ENCODE peak calls at places on chromosomes 11 and 22, in ten cellular contexts. O is erythroblast, Z is sigmoid colon, I is breast epithelium, Y is IMR-90, K is HCT116, D is gastrocnemius medialis, Q is A549, U is vagina, H is GM12891. S is an unnamed sample.

GRCh38 chr11:65362320-65362931 is 7.9 kb downstream of the TIGD3 start:
- DNase-seq in D (no peak), O (peak; percentile 37), H (no peak), U (no peak), K (no peak), Q (no peak), I (no peak), Z (no peak), Y (no peak), S (no peak)

GRCh38 chr11:33388793-33389525 is 131.8 kb downstream of the HIPK3 start:
- DNase-seq in I (no peak), K (no peak), Y (no peak), O (no peak), Q (no peak), D (no peak), U (no peak), H (no peak), Z (no peak), S (no peak)

GRCh38 chr11:128289048-128289447 is 298.3 kb downstream of the ETS1 start:
- DNase-seq in U (no peak), D (no peak), K (no peak), O (no peak), I (no peak), Y (no peak), Q (no peak), Z (no peak), H (no peak), S (no peak)

GRCh38 chr11:43579171-43579918 is 101.2 kb upstream of the HSD17B12 start:
- DNase-seq in K (no peak), I (no peak), H (no peak), Y (peak; percentile 42), Z (no peak), D (no peak), U (no peak), Q (peak; percentile 69), O (peak; percentile 55), S (peak; percentile 66)

GRCh38 chr22:37806409-37807338 is 1.1 kb upstream of the GCAT start:
- DNase-seq in I (peak; percentile 48), Y (peak; percentile 52), H (no peak), D (no peak), O (peak; percentile 88), U (peak; percentile 87), Q (no peak), K (no peak), Z (peak; percentile 75), S (no peak)

GRCh38 chr11:72239296-72239848 is 4.6 kb downstream of the PHOX2A start:
- DNase-seq in I (peak; percentile 46), K (no peak), H (no peak), U (no peak), O (peak; percentile 55), D (peak; percentile 56), Z (peak; percentile 89), Y (peak; percentile 38), Q (no peak), S (no peak)

GRCh38 chr11:96470521-96470920 is 80.7 kb downstream of the JRKL start:
- DNase-seq in Y (no peak), U (no peak), D (no peak), Z (no peak), H (no peak), O (no peak), Q (no peak), K (no peak), I (no peak), S (no peak)

GRCh38 chr22:32587449-32587848 is 112.8 kb downstream of the FBXO7 start:
- DNase-seq in D (peak; percentile 69), Z (peak; percentile 80), Y (no peak), U (peak; percentile 98), Q (no peak), O (no peak), H (no peak), K (no peak), I (no peak), S (no peak)

GRCh38 chr11:78869293-78869692 is 294.6 kb upstream of the NARS2 start:
- DNase-seq in U (no peak), I (no peak), K (no peak), Q (no peak), H (no peak), O (no peak), Z (no peak), D (no peak), Y (no peak), S (no peak)

GRCh38 chr11:120137611-120138521 is at the start of gene TRIM29:
- DNase-seq in H (peak; percentile 8), U (peak; percentile 93), Z (peak; percentile 48), I (peak; percentile 79), D (no peak), K (no peak), O (no peak), Q (no peak), Y (no peak), S (no peak)

GRCh38 chr11:62882811-62883496 is 2.3 kb downstream of the SLC3A2 start:
- DNase-seq in H (no peak), O (peak; percentile 76), D (no peak), Z (no peak), Q (no peak), I (no peak), U (no peak), K (no peak), Y (no peak), S (no peak)

GRCh38 chr11:27353593-27354358 is 9.2 kb downstream of the CCDC34 start:
- DNase-seq in I (no peak), H (no peak), Z (no peak), Q (no peak), K (no peak), U (no peak), O (peak; percentile 24), D (no peak), Y (peak; percentile 80), S (peak; percentile 25)
- TF ChIP-seq POLR2A in I (no peak), H (no peak), Z (no peak), Q (no peak), K (no peak), U (no peak), O (no peak), D (no peak), Y (no peak), S (no peak)

GRCh38 chr11:68363771-68364170 is 51.4 kb downstream of the LRP5 start:
- DNase-seq in Z (no peak), K (no peak), Y (no peak), H (no peak), I (no peak), O (no peak), D (no peak), U (no peak), Q (no peak), S (no peak)

GRCh38 chr11:68364581-68364980 is 52.2 kb downstream of the LRP5 start:
- DNase-seq in Y (no peak), O (no peak), I (no peak), H (no peak), K (no peak), Z (no peak), D (no peak), U (no peak), Q (no peak), S (no peak)

GRCh38 chr11:68365943-68366435 is 53.6 kb downstream of the LRP5 start:
- DNase-seq in U (no peak), D (no peak), Q (no peak), O (no peak), K (no peak), H (no peak), I (no peak), Z (no peak), Y (no peak), S (no peak)

GRCh38 chr11:68361702-68362101 is 49.3 kb downstream of the LRP5 start:
- DNase-seq in K (no peak), Y (no peak), U (no peak), D (no peak), O (no peak), H (no peak), Z (no peak), Q (no peak), I (no peak), S (no peak)

GRCh38 chr11:68362801-68363379 is 50.5 kb downstream of the LRP5 start:
- DNase-seq in Y (no peak), H (no peak), Z (peak; percentile 84), U (no peak), Q (no peak), I (no peak), D (no peak), O (no peak), K (no peak), S (no peak)
- TF ChIP-seq POLR2A in Y (no peak), H (no peak), Z (no peak), U (no peak), Q (no peak), I (no peak), D (no peak), O (no peak), K (no peak), S (no peak)

DNA sequence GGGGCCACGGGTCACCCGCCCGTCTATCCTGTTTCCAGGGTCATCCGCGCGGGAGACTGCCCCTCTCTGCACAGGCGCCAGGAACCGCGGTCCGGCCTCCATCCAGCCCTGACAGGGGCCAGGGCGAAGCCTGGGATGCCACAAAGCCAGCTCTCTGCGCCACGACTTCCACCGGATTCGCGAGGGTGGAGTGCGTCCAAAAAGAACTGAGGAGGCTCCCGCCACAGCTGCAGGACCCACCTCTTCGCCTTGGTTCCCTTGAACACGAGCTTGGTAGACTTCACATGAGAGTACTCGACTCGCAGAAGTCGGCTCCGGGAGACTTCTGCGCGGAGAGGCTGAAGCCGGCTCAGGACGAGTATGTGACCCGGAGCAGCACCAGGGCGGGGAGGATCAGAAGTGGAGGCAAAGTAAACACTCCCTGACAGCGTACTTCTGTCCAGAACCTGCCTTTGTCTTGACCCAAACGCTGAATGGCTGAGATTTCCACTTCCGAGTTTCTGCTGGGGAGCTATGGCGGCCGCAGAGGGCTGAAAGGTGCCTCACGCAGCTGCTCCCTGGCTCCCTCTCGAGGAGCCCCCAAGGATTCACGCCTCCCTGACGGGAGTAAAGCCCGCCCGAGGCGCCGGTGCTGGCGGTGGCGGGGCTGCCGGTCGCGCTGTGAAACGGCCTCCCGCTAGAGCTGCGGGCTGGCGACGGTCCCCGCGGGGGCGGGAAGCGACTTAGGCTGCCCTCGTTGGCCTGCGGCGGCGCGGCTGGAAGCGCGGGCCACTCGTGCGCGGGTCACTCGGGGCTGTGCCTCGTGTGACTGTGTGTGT is 4566.7 kb upstream of the OR11H1 start:
- DNase-seq in D (no peak), U (no peak), Q (no peak), H (no peak), Z (no peak), Y (no peak), K (no peak), I (no peak), O (no peak), S (no peak)
- TF ChIP-seq POLR2A in D (no peak), U (no peak), Q (no peak), H (no peak), Z (no peak), Y (no peak), K (no peak), I (no peak), O (no peak), S (no peak)

DNA sequence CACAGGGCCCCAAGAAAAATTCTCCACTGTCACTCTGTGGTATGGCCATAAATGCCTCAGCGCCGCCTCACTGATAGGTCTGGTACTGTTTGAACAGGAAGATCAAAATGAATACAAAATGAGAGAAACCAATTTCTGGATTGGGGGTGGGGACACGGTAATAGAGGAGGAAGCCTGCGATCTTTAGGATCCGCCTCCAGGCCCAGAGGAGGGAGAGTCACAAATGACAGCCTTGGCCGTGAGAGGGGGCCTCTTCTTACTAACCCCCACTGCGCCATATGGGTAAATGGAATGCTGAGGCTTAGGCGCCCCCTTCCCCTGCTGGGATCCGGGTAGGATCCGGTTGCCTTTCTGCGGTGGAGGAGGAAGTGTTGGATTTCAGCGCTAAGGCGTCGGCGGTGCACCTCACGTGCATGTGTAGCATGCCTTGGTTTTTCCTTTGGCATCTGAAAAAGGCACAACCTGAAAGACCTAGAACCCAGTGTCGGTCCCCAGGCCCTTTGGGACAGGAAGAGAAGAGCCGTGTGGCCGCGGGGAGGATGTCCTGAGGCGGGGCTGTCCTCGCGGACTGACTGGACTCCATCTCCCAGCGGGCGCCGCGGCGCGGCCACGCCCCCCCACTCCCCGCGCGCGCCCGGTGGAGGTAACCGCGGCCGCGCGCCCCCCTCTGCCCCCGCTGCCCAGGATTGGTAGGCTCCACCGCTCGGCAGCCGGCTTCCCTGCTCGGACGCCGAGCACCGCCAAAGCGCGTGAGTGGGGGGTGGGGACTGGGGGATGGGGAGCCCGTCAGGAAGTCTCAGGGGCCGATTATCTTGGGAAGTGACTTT is 718 bp upstream of the MADD start:
- DNase-seq in O (peak; percentile 90), Y (peak; percentile 82), Q (peak; percentile 89), Z (peak; percentile 97), I (peak; percentile 87), H (peak; percentile 85), D (peak; percentile 93), K (peak; percentile 47), U (peak; percentile 92), S (peak; percentile 94)
- TF ChIP-seq POLR2A in O (peak; percentile 66), Y (no peak), Q (peak; percentile 55), Z (peak; percentile 41), I (no peak), H (peak; percentile 31), D (no peak), K (peak; percentile 9), U (no peak), S (peak; percentile 21)

S was measured in H54.